ENCODE peak calls at places on chromosomes 7 and 10, in six cellular contexts. C is cardiac muscle cell, D is Panc1, L is body of pancreas, K is GM23338, Y is pancreas. E is an unnamed sample. For H3K27me3, the result is how much of the 10 kb centered on the place peaks cover.

GRCh38 chr7:157046681-157047080 is 36.2 kb upstream of the MNX1 start:
- DNase-seq in C (no peak), Y (no peak), D (no peak), L (no peak), K (no peak), E (no peak)

GRCh38 chr7:76048668-76048988 is 722 bp downstream of the MDH2 start:
- DNase-seq in D (no peak), C (no peak), L (peak), K (peak), Y (peak), E (no peak)

GRCh38 chr10:124996854-124997215 is 54.9 kb downstream of the ZRANB1 start:
- DNase-seq in K (no peak), C (no peak), D (no peak), Y (peak), L (no peak), E (no peak)

GRCh38 chr10:17229016-17229716 is 1.1 kb downstream of the VIM start:
- DNase-seq in K (peak), L (peak), D (no peak), Y (peak), C (peak), E (peak)

GRCh38 chr7:1092806-1093505 is 5.0 kb downstream of the GPER1 start:
- DNase-seq in C (no peak), L (no peak), K (no peak), Y (no peak), D (no peak), E (no peak)

GRCh38 chr7:130961128-130961601 is 227.2 kb upstream of the KLF14 start:
- DNase-seq in C (peak), L (no peak), Y (no peak), K (no peak), D (no peak), E (peak)

GRCh38 chr7:43085992-43086391 is 26.5 kb upstream of the HECW1 start:
- DNase-seq in K (no peak), D (no peak), L (no peak), Y (no peak), C (no peak), E (no peak)

GRCh38 chr7:139340808-139341057 is 404 bp upstream of the FMC1 start:
- DNase-seq in D (no peak), Y (no peak), C (no peak), L (no peak), K (no peak), E (no peak)

GRCh38 chr10:68135922-68136718 is 26.8 kb downstream of the MYPN start:
- DNase-seq in L (no peak), C (peak), D (peak), Y (peak), K (peak), E (no peak)

GRCh38 chr7:137458399-137458798 is 114.9 kb upstream of the PTN start:
- DNase-seq in C (no peak), D (no peak), K (no peak), L (no peak), Y (no peak), E (no peak)

GRCh38 chr7:45647967-45648670 is 74.0 kb downstream of the ADCY1 start:
- DNase-seq in Y (no peak), K (no peak), D (no peak), L (no peak), C (no peak), E (no peak)

GRCh38 chr7:95540366-95540765 is 54.6 kb downstream of the ASB4 start:
- DNase-seq in D (no peak), C (no peak), L (no peak), Y (no peak), K (no peak), E (no peak)
- H3K27me3 ChIP-seq in D (under half), C (under half), L (under half), Y (under half), K (under half), E (under half)

GRCh38 chr10:103691723-103692380 is 163.5 kb downstream of the SH3PXD2A start:
- DNase-seq in L (no peak), D (no peak), Y (no peak), C (no peak), K (peak), E (no peak)
- H3K4me3 ChIP-seq in L (no peak), D (no peak), Y (no peak), C (no peak), K (peak), E (no peak)

GRCh38 chr7:27111753-27112277 is 9.3 kb upstream of the HOXA2 start:
- DNase-seq in Y (no peak), D (no peak), K (no peak), L (no peak), C (no peak), E (no peak)
- H3K27me3 ChIP-seq in Y (under half), D (under half), K (half or more), L (under half), C (half or more), E (under half)

GRCh38 chr10:117272195-117273076 is 31.5 kb downstream of the SLC18A2 start:
- DNase-seq in K (no peak), Y (no peak), L (no peak), C (no peak), D (no peak), E (no peak)
- H3K4me3 ChIP-seq in K (no peak), Y (no peak), L (no peak), C (no peak), D (no peak), E (no peak)

GRCh38 chr7:26102176-26102575 is 49.8 kb upstream of the NFE2L3 start:
- DNase-seq in L (no peak), K (no peak), Y (no peak), D (no peak), C (no peak), E (no peak)

GRCh38 chr7:26100940-26101339 is 51.1 kb upstream of the NFE2L3 start:
- DNase-seq in Y (no peak), L (no peak), K (peak), D (no peak), C (no peak), E (no peak)

GRCh38 chr7:26093023-26093422 is 59.0 kb upstream of the NFE2L3 start:
- DNase-seq in C (no peak), K (no peak), Y (no peak), L (no peak), D (no peak), E (no peak)

GRCh38 chr7:26101471-26102151 is 50.4 kb upstream of the NFE2L3 start:
- DNase-seq in C (no peak), Y (no peak), K (peak), D (no peak), L (no peak), E (no peak)

DNA sequence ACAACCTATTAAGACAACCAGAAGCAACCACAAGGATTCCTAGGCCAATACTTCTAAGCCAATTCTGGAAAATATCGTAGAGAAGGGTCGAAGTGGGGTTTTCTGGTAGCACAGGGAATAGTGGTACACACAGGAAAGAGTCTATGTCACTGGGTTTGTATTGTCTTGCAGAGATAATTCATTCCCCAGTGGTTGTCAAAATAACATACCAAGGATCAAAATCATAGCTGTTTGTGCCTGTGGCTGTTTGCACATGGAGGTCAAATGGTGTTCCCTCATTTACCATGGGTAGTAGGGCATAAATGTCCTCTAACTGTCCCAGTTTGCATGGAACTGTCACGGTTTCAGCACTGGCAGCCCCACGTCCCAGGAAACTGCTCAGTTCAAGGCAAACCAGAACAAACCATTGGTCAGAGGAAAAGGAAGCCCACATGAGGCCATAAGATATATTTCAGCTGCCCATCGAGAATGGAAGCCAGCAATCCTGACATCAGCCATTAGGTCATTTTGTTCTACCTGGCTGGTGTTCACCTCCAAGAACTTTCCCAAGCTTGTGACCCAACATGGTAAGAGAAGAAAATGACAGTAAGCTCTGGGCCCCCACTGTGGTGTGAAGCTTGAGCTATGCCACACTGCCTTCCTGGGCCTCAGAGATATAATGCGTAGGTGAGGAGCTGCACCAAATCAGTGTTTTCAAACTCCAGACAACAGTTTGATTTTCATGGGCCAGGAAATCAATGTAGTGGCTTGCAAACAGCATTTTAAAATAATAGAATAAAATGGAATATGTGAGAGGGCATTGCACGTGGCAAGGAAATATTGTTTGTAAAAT is 53.9 kb upstream of the NFE2L3 start:
- DNase-seq in L (no peak), Y (no peak), D (no peak), K (no peak), C (no peak), E (no peak)
- H3K27me3 ChIP-seq in L (under half), Y (under half), D (under half), K (under half), C (under half), E (under half)